ENCODE peak calls at places on chromosome 20, in eight cellular contexts. One of them, this sample, is unnamed.

GRCh38 chr20:33370296-33370695 is 31.0 kb downstream of the CDK5RAP1 start:
- DNase-seq in CD4-positive, CD25-positive, alpha-beta regulatory T cell: peak
- DNase-seq in right cardiac atrium: no peak
- DNase-seq in breast epithelium: no peak
- DNase-seq in SK-N-SH: no peak
- DNase-seq in fibroblast of lung: peak
- DNase-seq in left ventricle myocardium inferior: no peak
- DNase-seq in mucosa of descending colon: peak
- DNase-seq in this sample: peak

GRCh38 chr20:34111057-34111711 is 859 bp downstream of the EIF2S2 start:
- DNase-seq in left ventricle myocardium inferior: no peak
- DNase-seq in right cardiac atrium: peak
- DNase-seq in mucosa of descending colon: peak
- DNase-seq in breast epithelium: no peak
- DNase-seq in CD4-positive, CD25-positive, alpha-beta regulatory T cell: peak
- DNase-seq in SK-N-SH: peak
- DNase-seq in fibroblast of lung: peak
- DNase-seq in this sample: no peak

GRCh38 chr20:2838847-2839671 is 1.4 kb downstream of the PCED1A start:
- DNase-seq in CD4-positive, CD25-positive, alpha-beta regulatory T cell: no peak
- DNase-seq in breast epithelium: no peak
- DNase-seq in right cardiac atrium: no peak
- DNase-seq in left ventricle myocardium inferior: no peak
- DNase-seq in mucosa of descending colon: no peak
- DNase-seq in SK-N-SH: no peak
- DNase-seq in fibroblast of lung: no peak
- DNase-seq in this sample: no peak

GRCh38 chr20:37297066-37297736 is 7.7 kb downstream of the MANBAL start:
- DNase-seq in fibroblast of lung: peak
- DNase-seq in right cardiac atrium: no peak
- DNase-seq in CD4-positive, CD25-positive, alpha-beta regulatory T cell: no peak
- DNase-seq in breast epithelium: no peak
- DNase-seq in SK-N-SH: no peak
- DNase-seq in mucosa of descending colon: no peak
- DNase-seq in left ventricle myocardium inferior: no peak
- DNase-seq in this sample: no peak

GRCh38 chr20:10741060-10741459 is 67.3 kb upstream of the JAG1 start:
- DNase-seq in mucosa of descending colon: no peak
- DNase-seq in fibroblast of lung: no peak
- DNase-seq in SK-N-SH: no peak
- DNase-seq in CD4-positive, CD25-positive, alpha-beta regulatory T cell: no peak
- DNase-seq in right cardiac atrium: no peak
- DNase-seq in breast epithelium: no peak
- DNase-seq in left ventricle myocardium inferior: peak
- DNase-seq in this sample: no peak

GRCh38 chr20:2729251-2729713 is 36.7 kb downstream of the EBF4 start:
- DNase-seq in right cardiac atrium: no peak
- DNase-seq in mucosa of descending colon: no peak
- DNase-seq in SK-N-SH: peak
- DNase-seq in CD4-positive, CD25-positive, alpha-beta regulatory T cell: peak
- DNase-seq in breast epithelium: no peak
- DNase-seq in fibroblast of lung: no peak
- DNase-seq in left ventricle myocardium inferior: no peak
- DNase-seq in this sample: no peak

GRCh38 chr20:50216543-50217206 is 26.0 kb downstream of the CEBPB start:
- DNase-seq in breast epithelium: no peak
- DNase-seq in fibroblast of lung: no peak
- DNase-seq in left ventricle myocardium inferior: no peak
- DNase-seq in CD4-positive, CD25-positive, alpha-beta regulatory T cell: no peak
- DNase-seq in mucosa of descending colon: no peak
- DNase-seq in right cardiac atrium: no peak
- DNase-seq in SK-N-SH: no peak
- DNase-seq in this sample: no peak

GRCh38 chr20:44051661-44052000 is 135.4 kb downstream of the JPH2 start:
- DNase-seq in right cardiac atrium: no peak
- DNase-seq in SK-N-SH: no peak
- DNase-seq in CD4-positive, CD25-positive, alpha-beta regulatory T cell: no peak
- DNase-seq in mucosa of descending colon: no peak
- DNase-seq in fibroblast of lung: no peak
- DNase-seq in left ventricle myocardium inferior: no peak
- DNase-seq in breast epithelium: no peak
- DNase-seq in this sample: no peak

GRCh38 chr20:41357424-41358163 is 9.0 kb downstream of the EMILIN3 start:
- DNase-seq in CD4-positive, CD25-positive, alpha-beta regulatory T cell: no peak
- DNase-seq in mucosa of descending colon: no peak
- DNase-seq in fibroblast of lung: no peak
- DNase-seq in right cardiac atrium: peak
- DNase-seq in SK-N-SH: no peak
- DNase-seq in left ventricle myocardium inferior: no peak
- DNase-seq in breast epithelium: no peak
- DNase-seq in this sample: no peak

GRCh38 chr20:3262566-3262965 is 23.6 kb upstream of the SLC4A11 start:
- DNase-seq in right cardiac atrium: no peak
- DNase-seq in breast epithelium: no peak
- DNase-seq in SK-N-SH: no peak
- DNase-seq in mucosa of descending colon: no peak
- DNase-seq in left ventricle myocardium inferior: no peak
- DNase-seq in fibroblast of lung: peak
- DNase-seq in CD4-positive, CD25-positive, alpha-beta regulatory T cell: no peak
- DNase-seq in this sample: no peak

GRCh38 chr20:7903429-7903828 is 36.8 kb downstream of the HAO1 start:
- DNase-seq in CD4-positive, CD25-positive, alpha-beta regulatory T cell: no peak
- DNase-seq in left ventricle myocardium inferior: no peak
- DNase-seq in mucosa of descending colon: no peak
- DNase-seq in right cardiac atrium: no peak
- DNase-seq in fibroblast of lung: no peak
- DNase-seq in SK-N-SH: no peak
- DNase-seq in breast epithelium: no peak
- DNase-seq in this sample: no peak

GRCh38 chr20:57482148-57482547 is 42.8 kb downstream of the CTCFL start:
- DNase-seq in fibroblast of lung: no peak
- DNase-seq in CD4-positive, CD25-positive, alpha-beta regulatory T cell: no peak
- DNase-seq in mucosa of descending colon: no peak
- DNase-seq in right cardiac atrium: no peak
- DNase-seq in breast epithelium: peak
- DNase-seq in SK-N-SH: no peak
- DNase-seq in left ventricle myocardium inferior: no peak
- DNase-seq in this sample: no peak

GRCh38 chr20:45878076-45878731 is 2.8 kb upstream of the ZSWIM1 start:
- DNase-seq in left ventricle myocardium inferior: no peak
- DNase-seq in fibroblast of lung: no peak
- DNase-seq in CD4-positive, CD25-positive, alpha-beta regulatory T cell: no peak
- DNase-seq in breast epithelium: no peak
- DNase-seq in mucosa of descending colon: no peak
- DNase-seq in right cardiac atrium: peak
- DNase-seq in SK-N-SH: no peak
- DNase-seq in this sample: no peak

GRCh38 chr20:6993016-6993415 is 225.5 kb downstream of the BMP2 start:
- DNase-seq in fibroblast of lung: peak
- DNase-seq in breast epithelium: no peak
- DNase-seq in right cardiac atrium: no peak
- DNase-seq in SK-N-SH: no peak
- DNase-seq in left ventricle myocardium inferior: no peak
- DNase-seq in mucosa of descending colon: no peak
- DNase-seq in CD4-positive, CD25-positive, alpha-beta regulatory T cell: no peak
- DNase-seq in this sample: no peak

GRCh38 chr20:49685809-49686208 is 27.9 kb downstream of the B4GALT5 start:
- DNase-seq in CD4-positive, CD25-positive, alpha-beta regulatory T cell: no peak
- DNase-seq in breast epithelium: no peak
- DNase-seq in SK-N-SH: no peak
- DNase-seq in mucosa of descending colon: no peak
- DNase-seq in right cardiac atrium: no peak
- DNase-seq in fibroblast of lung: peak
- DNase-seq in left ventricle myocardium inferior: no peak
- DNase-seq in this sample: no peak

GRCh38 chr20:64084209-64085152 is at the start of gene LKAAEAR1:
- DNase-seq in fibroblast of lung: no peak
- DNase-seq in right cardiac atrium: no peak
- DNase-seq in CD4-positive, CD25-positive, alpha-beta regulatory T cell: no peak
- DNase-seq in left ventricle myocardium inferior: no peak
- DNase-seq in breast epithelium: no peak
- DNase-seq in mucosa of descending colon: no peak
- DNase-seq in SK-N-SH: no peak
- DNase-seq in this sample: no peak

GRCh38 chr20:51562334-51563140 is 20.0 kb upstream of the NFATC2 start:
- DNase-seq in left ventricle myocardium inferior: peak
- DNase-seq in right cardiac atrium: peak
- DNase-seq in fibroblast of lung: peak
- DNase-seq in breast epithelium: peak
- DNase-seq in SK-N-SH: peak
- DNase-seq in CD4-positive, CD25-positive, alpha-beta regulatory T cell: peak
- DNase-seq in mucosa of descending colon: peak
- DNase-seq in this sample: no peak

GRCh38 chr20:14337400-14338171 is at the start of gene FLRT3:
- DNase-seq in left ventricle myocardium inferior: peak
- DNase-seq in fibroblast of lung: peak
- DNase-seq in breast epithelium: peak
- DNase-seq in CD4-positive, CD25-positive, alpha-beta regulatory T cell: no peak
- DNase-seq in right cardiac atrium: peak
- DNase-seq in SK-N-SH: peak
- DNase-seq in mucosa of descending colon: peak
- DNase-seq in this sample: no peak

GRCh38 chr20:41694796-41695195 is 76.6 kb upstream of the CHD6 start:
- DNase-seq in right cardiac atrium: no peak
- DNase-seq in SK-N-SH: no peak
- DNase-seq in CD4-positive, CD25-positive, alpha-beta regulatory T cell: no peak
- DNase-seq in breast epithelium: no peak
- DNase-seq in fibroblast of lung: no peak
- DNase-seq in mucosa of descending colon: no peak
- DNase-seq in left ventricle myocardium inferior: no peak
- DNase-seq in this sample: no peak

GRCh38 chr20:1955289-1955688 is 38.6 kb downstream of the PDYN start:
- DNase-seq in breast epithelium: no peak
- DNase-seq in right cardiac atrium: no peak
- DNase-seq in fibroblast of lung: no peak
- DNase-seq in CD4-positive, CD25-positive, alpha-beta regulatory T cell: no peak
- DNase-seq in SK-N-SH: no peak
- DNase-seq in mucosa of descending colon: no peak
- DNase-seq in left ventricle myocardium inferior: no peak
- DNase-seq in this sample: no peak

GRCh38 chr20:30816182-30816645 is 441.2 kb upstream of the DEFB115 start:
- DNase-seq in right cardiac atrium: peak
- DNase-seq in breast epithelium: no peak
- DNase-seq in mucosa of descending colon: no peak
- DNase-seq in CD4-positive, CD25-positive, alpha-beta regulatory T cell: no peak
- DNase-seq in left ventricle myocardium inferior: peak
- DNase-seq in fibroblast of lung: no peak
- DNase-seq in SK-N-SH: peak
- DNase-seq in this sample: no peak

GRCh38 chr20:30812739-30813411 is 444.6 kb upstream of the DEFB115 start:
- DNase-seq in breast epithelium: no peak
- DNase-seq in SK-N-SH: peak
- DNase-seq in mucosa of descending colon: no peak
- DNase-seq in CD4-positive, CD25-positive, alpha-beta regulatory T cell: no peak
- DNase-seq in left ventricle myocardium inferior: no peak
- DNase-seq in right cardiac atrium: no peak
- DNase-seq in fibroblast of lung: no peak
- DNase-seq in this sample: no peak

GRCh38 chr20:30815577-30816181 is 441.8 kb upstream of the DEFB115 start:
- DNase-seq in mucosa of descending colon: no peak
- DNase-seq in left ventricle myocardium inferior: no peak
- DNase-seq in fibroblast of lung: no peak
- DNase-seq in breast epithelium: no peak
- DNase-seq in right cardiac atrium: peak
- DNase-seq in CD4-positive, CD25-positive, alpha-beta regulatory T cell: no peak
- DNase-seq in SK-N-SH: peak
- DNase-seq in this sample: no peak

GRCh38 chr20:30811896-30812671 is 445.4 kb upstream of the DEFB115 start:
- DNase-seq in fibroblast of lung: peak
- DNase-seq in breast epithelium: no peak
- DNase-seq in SK-N-SH: peak
- DNase-seq in left ventricle myocardium inferior: peak
- DNase-seq in mucosa of descending colon: peak
- DNase-seq in right cardiac atrium: peak
- DNase-seq in CD4-positive, CD25-positive, alpha-beta regulatory T cell: no peak
- DNase-seq in this sample: no peak
- H3K4me3 ChIP-seq in fibroblast of lung: no peak
- H3K4me3 ChIP-seq in breast epithelium: no peak
- H3K4me3 ChIP-seq in SK-N-SH: peak
- H3K4me3 ChIP-seq in left ventricle myocardium inferior: peak
- H3K4me3 ChIP-seq in mucosa of descending colon: no peak
- H3K4me3 ChIP-seq in right cardiac atrium: no peak
- H3K4me3 ChIP-seq in CD4-positive, CD25-positive, alpha-beta regulatory T cell: no peak
- H3K4me3 ChIP-seq in this sample: no peak

GRCh38 chr20:38951611-38952010 is 10.5 kb upstream of the DHX35 start:
- DNase-seq in fibroblast of lung: no peak
- DNase-seq in CD4-positive, CD25-positive, alpha-beta regulatory T cell: no peak
- DNase-seq in breast epithelium: no peak
- DNase-seq in mucosa of descending colon: no peak
- DNase-seq in SK-N-SH: no peak
- DNase-seq in left ventricle myocardium inferior: no peak
- DNase-seq in right cardiac atrium: no peak
- DNase-seq in this sample: no peak
- H3K4me3 ChIP-seq in fibroblast of lung: no peak
- H3K4me3 ChIP-seq in CD4-positive, CD25-positive, alpha-beta regulatory T cell: no peak
- H3K4me3 ChIP-seq in breast epithelium: no peak
- H3K4me3 ChIP-seq in mucosa of descending colon: no peak
- H3K4me3 ChIP-seq in SK-N-SH: no peak
- H3K4me3 ChIP-seq in left ventricle myocardium inferior: no peak
- H3K4me3 ChIP-seq in right cardiac atrium: no peak
- H3K4me3 ChIP-seq in this sample: no peak

DNA sequence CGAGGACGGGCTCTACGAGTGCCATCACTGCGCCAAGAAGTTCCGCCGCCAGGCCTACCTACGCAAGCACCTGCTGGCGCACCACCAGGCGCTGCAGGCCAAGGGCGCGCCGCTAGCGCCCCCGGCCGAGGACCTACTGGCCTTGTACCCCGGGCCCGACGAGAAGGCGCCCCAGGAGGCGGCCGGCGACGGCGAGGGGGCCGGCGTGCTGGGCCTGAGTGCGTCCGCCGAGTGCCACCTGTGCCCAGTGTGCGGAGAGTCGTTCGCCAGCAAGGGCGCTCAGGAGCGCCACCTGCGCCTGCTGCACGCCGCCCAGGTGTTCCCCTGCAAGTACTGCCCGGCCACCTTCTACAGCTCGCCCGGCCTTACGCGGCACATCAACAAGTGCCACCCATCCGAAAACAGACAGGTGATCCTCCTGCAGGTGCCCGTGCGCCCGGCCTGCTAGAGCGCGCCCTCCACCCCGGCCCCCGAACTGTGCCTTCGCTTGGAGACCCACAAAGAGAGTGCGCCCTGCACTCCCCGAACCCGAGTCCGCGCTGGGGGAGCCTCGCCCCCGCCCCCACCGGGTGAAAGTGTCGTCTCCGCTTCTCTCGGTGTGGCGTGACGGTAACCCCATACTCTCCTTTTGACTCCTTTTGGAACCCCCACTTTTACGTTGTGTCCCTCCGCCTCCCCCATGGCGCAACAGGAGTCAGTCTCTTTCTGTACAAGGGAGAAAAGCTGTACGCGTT is 1.6 kb downstream of the INSM1 start:
- DNase-seq in mucosa of descending colon: peak
- DNase-seq in left ventricle myocardium inferior: no peak
- DNase-seq in right cardiac atrium: no peak
- DNase-seq in SK-N-SH: peak
- DNase-seq in fibroblast of lung: no peak
- DNase-seq in CD4-positive, CD25-positive, alpha-beta regulatory T cell: no peak
- DNase-seq in breast epithelium: no peak
- DNase-seq in this sample: no peak
- H3K4me3 ChIP-seq in mucosa of descending colon: no peak
- H3K4me3 ChIP-seq in left ventricle myocardium inferior: peak
- H3K4me3 ChIP-seq in right cardiac atrium: no peak
- H3K4me3 ChIP-seq in SK-N-SH: no peak
- H3K4me3 ChIP-seq in fibroblast of lung: no peak
- H3K4me3 ChIP-seq in CD4-positive, CD25-positive, alpha-beta regulatory T cell: no peak
- H3K4me3 ChIP-seq in breast epithelium: peak
- H3K4me3 ChIP-seq in this sample: no peak

GRCh38 chr20:58514321-58515239 is 619 bp downstream of the APCDD1L start:
- DNase-seq in left ventricle myocardium inferior: no peak
- DNase-seq in SK-N-SH: no peak
- DNase-seq in mucosa of descending colon: no peak
- DNase-seq in right cardiac atrium: no peak
- DNase-seq in CD4-positive, CD25-positive, alpha-beta regulatory T cell: no peak
- DNase-seq in breast epithelium: no peak
- DNase-seq in fibroblast of lung: peak
- DNase-seq in this sample: no peak
- H3K4me3 ChIP-seq in left ventricle myocardium inferior: peak
- H3K4me3 ChIP-seq in SK-N-SH: no peak
- H3K4me3 ChIP-seq in mucosa of descending colon: no peak
- H3K4me3 ChIP-seq in right cardiac atrium: no peak
- H3K4me3 ChIP-seq in CD4-positive, CD25-positive, alpha-beta regulatory T cell: no peak
- H3K4me3 ChIP-seq in breast epithelium: peak
- H3K4me3 ChIP-seq in fibroblast of lung: peak
- H3K4me3 ChIP-seq in this sample: no peak